ENCODE peak calls at places on chromosomes 7 and 10, in four cellular contexts. B is colonic mucosa, O is ovary, Z is tibial nerve. V is an unnamed sample.

GRCh38 chr10:119104653-119105024 is 726 bp downstream of the DENND10 start:
- DNase-seq in B (peak), O (no peak), Z (no peak), V (no peak)

GRCh38 chr10:6053816-6054581 is 8.2 kb downstream of the IL2RA start:
- DNase-seq in B (peak), O (no peak), Z (no peak), V (peak)

GRCh38 chr7:123208793-123209192 is 9.0 kb upstream of the SLC13A1 start:
- DNase-seq in B (no peak), O (no peak), Z (no peak), V (no peak)

GRCh38 chr10:15369642-15370211 is 1.4 kb downstream of the FAM171A1 start:
- DNase-seq in B (peak), O (peak), Z (no peak), V (no peak)

GRCh38 chr7:134941947-134942346 is 44.4 kb upstream of the AGBL3 start:
- DNase-seq in B (no peak), O (no peak), Z (no peak), V (no peak)

GRCh38 chr10:69220041-69220451 is at the start of gene HKDC1:
- DNase-seq in B (no peak), O (no peak), Z (no peak), V (no peak)

GRCh38 chr10:122689146-122689807 is 10.4 kb downstream of the C10orf120 start:
- DNase-seq in B (no peak), O (no peak), Z (no peak), V (no peak)

GRCh38 chr10:93461807-93462178 is 20.3 kb downstream of the MYOF start:
- DNase-seq in B (no peak), O (no peak), Z (no peak), V (no peak)

GRCh38 chr10:52631648-52632047 is 140.9 kb downstream of the MBL2 start:
- DNase-seq in B (no peak), O (no peak), Z (no peak), V (no peak)

GRCh38 chr7:86745019-86745745 is 101.5 kb downstream of the GRM3 start:
- DNase-seq in B (no peak), O (no peak), Z (no peak), V (no peak)

GRCh38 chr7:159078911-159079270 is 65.8 kb downstream of the VIPR2 start:
- DNase-seq in B (no peak), O (no peak), Z (no peak), V (peak)

GRCh38 chr7:1839701-1840100 is 169.6 kb downstream of the ELFN1 start:
- DNase-seq in B (no peak), O (no peak), Z (peak), V (no peak)

GRCh38 chr7:105610165-105610930 is 29.1 kb upstream of the EFCAB10 start:
- DNase-seq in B (no peak), O (no peak), Z (no peak), V (no peak)

GRCh38 chr7:23383225-23383624 is 84.1 kb downstream of the MALSU1 start:
- DNase-seq in B (no peak), O (no peak), Z (no peak), V (no peak)

GRCh38 chr10:607545-608196 is 81.8 kb downstream of the DIP2C start:
- DNase-seq in B (no peak), O (no peak), Z (no peak), V (no peak)

GRCh38 chr10:112950714-112951348 is 784 bp downstream of the TCF7L2 start:
- DNase-seq in B (peak), O (peak), Z (no peak), V (no peak)

GRCh38 chr10:97481071-97481470 is 17.2 kb downstream of the MMS19 start:
- DNase-seq in B (no peak), O (no peak), Z (no peak), V (no peak)

GRCh38 chr10:80274396-80275134 is 14.9 kb downstream of the MAT1A start:
- DNase-seq in B (peak), O (no peak), Z (no peak), V (peak)

GRCh38 chr10:132679640-132680039 is 106.3 kb downstream of the NKX6-2 start:
- DNase-seq in B (no peak), O (no peak), Z (no peak), V (peak)

GRCh38 chr7:140653319-140654108 is 12.9 kb upstream of the DENND2A start:
- DNase-seq in B (peak), O (peak), Z (no peak), V (peak)

GRCh38 chr10:74924251-74924954 is 98.0 kb downstream of the KAT6B start:
- DNase-seq in B (no peak), O (no peak), Z (no peak), V (no peak)

GRCh38 chr10:7483848-7484247 is 73.0 kb upstream of the SFMBT2 start:
- DNase-seq in B (no peak), O (no peak), Z (no peak), V (no peak)

GRCh38 chr7:134893920-134894319 is 92.4 kb upstream of the AGBL3 start:
- DNase-seq in B (no peak), O (no peak), Z (no peak), V (no peak)

GRCh38 chr7:94250984-94251383 is 143.7 kb upstream of the COL1A2 start:
- DNase-seq in B (no peak), O (no peak), Z (no peak), V (no peak)

GRCh38 chr7:95843286-95843685 is 70.9 kb downstream of the DYNC1I1 start:
- DNase-seq in B (no peak), O (no peak), Z (no peak), V (no peak)

GRCh38 chr10:103820101-103821062 is 35.0 kb downstream of the SH3PXD2A start:
- DNase-seq in B (no peak), O (peak), Z (peak), V (no peak)

DNA sequence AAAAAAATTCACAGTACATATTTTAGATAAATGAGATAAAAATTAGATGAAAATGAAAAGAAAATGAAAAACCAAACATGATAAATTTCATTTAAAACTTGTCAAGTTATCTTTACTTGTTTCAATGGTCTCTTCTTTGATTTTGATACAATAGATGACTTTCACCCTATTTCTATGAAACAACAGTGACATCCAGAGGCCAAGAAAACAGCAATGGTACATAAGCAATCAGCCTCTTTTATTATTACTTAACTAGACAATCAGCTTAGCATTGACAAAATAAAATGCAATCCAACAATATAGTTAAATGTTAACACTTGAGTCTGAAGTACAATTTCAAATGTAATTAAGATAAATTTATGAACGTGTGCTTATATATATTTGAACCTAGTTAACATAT is 74.8 kb upstream of the GPR37 start:
- DNase-seq in B (no peak), O (no peak), Z (no peak), V (no peak)
- TF ChIP-seq CTCF in B (peak), O (no peak), Z (no peak), V (peak)

GRCh38 chr10:117929321-117930067 is 117.2 kb downstream of the RAB11FIP2 start:
- DNase-seq in B (no peak), O (no peak), Z (no peak), V (no peak)
- TF ChIP-seq CTCF in B (no peak), O (no peak), Z (no peak), V (no peak)

DNA sequence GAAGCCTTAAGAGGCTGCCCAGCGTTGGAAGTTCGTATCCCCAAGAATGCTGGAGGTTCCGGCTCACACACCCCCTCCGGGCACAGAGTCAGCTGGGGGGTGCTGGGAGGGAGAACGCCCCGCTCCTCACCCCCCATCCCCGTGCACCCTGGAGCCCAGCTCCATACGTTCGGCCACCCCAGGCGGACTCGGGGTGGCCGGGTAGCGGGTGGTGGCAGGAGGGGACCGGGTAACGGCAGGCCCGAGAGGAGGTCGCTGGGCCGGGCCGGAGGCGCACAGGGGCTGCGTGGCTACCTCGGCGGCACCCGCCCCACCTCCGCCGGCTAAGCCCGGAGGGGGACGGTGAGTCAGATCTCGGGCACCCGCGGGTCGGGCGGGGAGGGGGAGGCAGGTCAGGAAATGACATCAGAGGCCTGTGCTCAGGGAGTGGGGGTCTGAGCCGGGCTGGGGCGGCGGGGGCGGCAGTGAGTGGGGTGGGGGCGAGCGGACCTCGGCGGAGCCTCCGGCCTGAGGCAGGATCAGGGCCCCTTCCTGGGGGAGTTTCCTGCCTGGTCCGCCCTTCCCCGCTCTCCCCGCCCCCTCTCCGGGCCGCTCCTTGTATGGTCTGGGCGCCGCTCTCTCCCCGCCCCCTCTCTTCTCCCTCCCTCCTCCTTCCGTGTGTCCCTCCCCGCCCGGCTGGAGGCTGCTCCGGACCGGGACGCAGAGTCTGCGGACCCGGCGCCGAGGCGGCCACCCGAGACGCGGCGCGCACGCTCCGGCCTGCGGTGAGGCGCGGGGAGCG is at the start of gene ZYX:
- DNase-seq in B (peak), O (peak), Z (peak), V (peak)
- TF ChIP-seq CTCF in B (no peak), O (no peak), Z (no peak), V (no peak)

GRCh38 chr7:91953618-91954017 is 13.0 kb downstream of the AKAP9 start:
- DNase-seq in B (no peak), O (no peak), Z (no peak), V (no peak)
- TF ChIP-seq CTCF in B (no peak), O (no peak), Z (peak), V (peak)

GRCh38 chr10:94549221-94549620 is 3.6 kb downstream of the HELLS start:
- DNase-seq in B (no peak), O (no peak), Z (no peak), V (no peak)

GRCh38 chr10:94546616-94547175 is 1.1 kb downstream of the HELLS start:
- DNase-seq in B (no peak), O (no peak), Z (no peak), V (no peak)

GRCh38 chr10:94546058-94546595 is 539 bp downstream of the HELLS start:
- DNase-seq in B (no peak), O (no peak), Z (no peak), V (no peak)

GRCh38 chr10:94545277-94546057 is at the start of gene HELLS:
- DNase-seq in B (peak), O (peak), Z (peak), V (peak)
- TF ChIP-seq CTCF in B (no peak), O (no peak), Z (no peak), V (no peak)

GRCh38 chr10:90125966-90126600 is 424.7 kb downstream of the KIF20B start:
- DNase-seq in B (no peak), O (no peak), Z (no peak), V (no peak)

GRCh38 chr10:90130321-90131086 is 429.1 kb downstream of the KIF20B start:
- DNase-seq in B (no peak), O (no peak), Z (no peak), V (no peak)

GRCh38 chr10:90125406-90125805 is 424.0 kb downstream of the KIF20B start:
- DNase-seq in B (no peak), O (no peak), Z (no peak), V (no peak)
- TF ChIP-seq CTCF in B (no peak), O (no peak), Z (no peak), V (no peak)

DNA sequence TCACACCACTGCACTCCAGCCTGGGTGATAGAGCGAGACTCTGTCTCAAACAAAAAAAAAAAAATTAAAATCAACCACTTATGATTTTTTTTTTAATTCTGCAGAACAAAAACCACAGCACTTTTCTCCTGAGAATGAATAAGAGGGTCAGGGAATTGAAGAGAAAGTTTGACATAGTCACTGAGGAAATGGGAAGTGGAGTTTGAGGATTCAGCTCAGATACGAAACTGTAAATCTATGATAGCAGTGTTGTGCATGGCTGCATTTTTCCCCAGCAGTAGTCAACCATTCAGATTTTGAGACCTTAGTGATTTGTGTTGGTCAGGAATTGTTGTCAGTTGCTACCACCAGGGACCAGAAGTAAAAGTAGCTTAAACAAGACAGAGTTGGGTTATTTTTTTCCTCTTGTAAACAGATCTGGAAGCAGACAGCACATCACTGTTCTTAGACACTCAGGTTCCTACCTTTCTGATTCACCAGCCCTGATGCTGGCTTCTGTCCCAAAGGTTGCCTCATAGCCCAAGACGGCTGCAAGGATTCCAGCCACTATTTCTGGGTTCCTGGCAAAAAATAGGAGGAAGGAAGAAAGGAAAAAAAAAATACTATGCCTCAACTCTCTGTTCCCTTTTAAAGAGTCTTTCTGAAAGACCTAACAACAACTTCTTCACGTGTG is 20.1 kb downstream of the PILRA start:
- DNase-seq in B (no peak), O (no peak), Z (no peak), V (no peak)
- TF ChIP-seq CTCF in B (no peak), O (no peak), Z (no peak), V (no peak)

DNA sequence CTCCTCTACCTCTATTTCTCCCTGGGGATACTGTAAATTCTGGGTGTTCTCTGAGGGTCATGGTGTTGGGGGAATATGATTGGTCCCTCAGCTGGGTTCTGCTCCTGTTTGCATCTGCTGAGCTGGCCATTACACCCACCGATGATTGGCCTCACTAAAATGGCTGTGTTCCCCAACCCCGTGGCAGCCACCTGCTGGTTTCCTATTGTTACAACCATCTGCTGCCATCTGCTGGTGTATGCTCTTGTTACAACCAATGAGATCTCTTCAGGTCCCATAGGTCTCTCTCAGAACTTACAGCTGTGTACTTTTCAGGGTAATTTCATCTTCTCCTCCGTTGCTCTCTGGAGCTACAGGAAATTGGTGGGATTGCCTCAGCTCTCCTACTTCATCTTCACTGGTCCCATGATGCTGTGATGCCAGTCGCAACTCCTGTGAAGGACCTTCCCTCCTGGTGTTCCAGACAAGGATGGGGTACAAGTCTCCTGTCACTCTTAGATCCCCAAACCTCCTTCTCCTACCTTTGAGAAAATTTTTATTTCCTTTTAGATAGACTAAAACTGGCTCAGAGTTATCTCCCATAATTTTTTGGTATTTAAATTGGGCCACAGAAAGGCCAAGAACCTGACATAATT is 303.5 kb upstream of the SMIM30 start:
- DNase-seq in B (peak), O (peak), Z (peak), V (peak)
- TF ChIP-seq CTCF in B (peak), O (no peak), Z (peak), V (peak)

DNA sequence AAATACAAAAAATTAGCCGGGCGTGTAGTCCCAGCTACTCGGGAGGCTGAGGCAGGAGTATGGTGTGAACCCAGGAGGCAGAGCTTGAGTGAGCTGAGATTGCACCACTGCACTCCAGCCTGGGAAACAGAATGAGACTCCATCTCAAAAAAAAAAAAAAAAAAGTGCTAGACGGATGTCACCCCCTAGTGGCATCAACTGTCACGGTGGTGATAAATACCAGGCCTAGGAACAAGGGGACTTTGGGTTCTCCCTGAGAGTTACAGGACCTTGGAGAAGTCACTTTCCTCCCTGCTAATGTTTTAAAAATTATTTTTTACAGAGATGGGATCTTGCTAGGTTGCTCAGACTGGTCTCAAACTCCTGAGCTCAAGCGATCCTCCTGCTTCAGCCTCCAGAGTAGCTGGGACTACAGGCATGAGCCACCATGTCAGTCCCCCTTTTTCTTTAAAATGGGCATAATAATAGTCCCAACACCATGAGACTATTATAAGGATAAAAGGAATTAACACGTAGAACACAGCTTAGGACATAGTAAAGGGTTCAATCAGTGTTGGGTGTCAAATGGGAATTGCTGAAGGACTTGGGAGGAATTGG is 2.6 kb upstream of the TMEM130 start:
- DNase-seq in B (no peak), O (no peak), Z (no peak), V (no peak)
- TF ChIP-seq CTCF in B (peak), O (no peak), Z (no peak), V (peak)

DNA sequence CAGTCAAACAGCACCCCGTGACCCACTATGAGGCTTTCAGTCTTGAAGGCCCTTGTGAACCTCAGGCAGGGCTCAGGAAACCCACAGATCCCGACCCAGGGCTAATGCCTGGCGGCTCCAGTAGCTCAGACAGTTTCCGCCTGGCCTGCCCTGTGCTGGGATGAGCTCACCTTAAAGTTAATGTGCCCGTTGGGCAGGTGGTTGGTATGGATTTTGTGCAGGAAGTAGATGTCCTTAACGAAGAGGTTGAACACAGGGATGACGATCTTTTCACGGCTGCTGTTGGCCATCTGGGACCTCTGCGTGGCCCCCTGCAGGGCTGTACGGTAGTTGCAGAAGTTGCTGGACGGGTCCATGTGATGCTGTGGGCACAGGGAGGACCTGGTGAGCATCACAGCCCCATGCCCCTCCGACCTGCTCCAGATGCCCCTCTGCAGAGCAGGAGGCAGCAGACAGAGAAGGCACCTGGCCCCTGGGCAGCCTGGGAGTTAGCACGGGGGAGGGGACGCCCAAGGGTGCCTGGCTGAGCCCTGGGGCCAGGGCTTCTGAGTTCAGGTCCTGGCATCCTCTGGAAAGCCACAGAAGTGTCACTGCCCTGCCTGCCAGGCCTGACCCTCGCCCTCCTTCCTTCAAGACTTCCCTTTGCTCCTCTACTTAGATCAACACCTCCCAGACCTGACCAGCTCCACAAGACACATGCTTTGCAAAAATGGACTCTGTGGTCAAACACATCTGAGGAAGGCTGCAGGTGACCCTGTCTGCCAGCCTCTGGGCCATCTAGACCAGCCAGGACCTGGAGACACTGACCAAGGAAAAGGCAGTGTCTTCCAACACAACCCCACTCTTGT is 59.8 kb downstream of the CSGALNACT2 start:
- DNase-seq in B (no peak), O (no peak), Z (no peak), V (no peak)
- TF ChIP-seq CTCF in B (peak), O (no peak), Z (no peak), V (peak)